ENCODE peak calls at places on chromosome 20, in six cellular contexts. One of them, this sample, is unnamed.
A peak's percentile ranks its signal among the peaks of the same experiment; 100 is the strongest.

GRCh38 chr20:8796088-8796665 is 272.7 kb upstream of the PLCB4 start:
- DNase-seq in KBM-7: no peak
- DNase-seq in ecto neural progenitor cell: no peak
- DNase-seq in HT1080: no peak
- DNase-seq in H7: no peak
- DNase-seq in stromal cell of bone marrow: peak; percentile 53
- DNase-seq in this sample: no peak

GRCh38 chr20:63005862-63006564 is 751 bp downstream of the BHLHE23 start:
- DNase-seq in KBM-7: no peak
- DNase-seq in ecto neural progenitor cell: no peak
- DNase-seq in HT1080: no peak
- DNase-seq in H7: peak; percentile 85
- DNase-seq in stromal cell of bone marrow: no peak
- DNase-seq in this sample: no peak

GRCh38 chr20:62132421-62132820 is 10.1 kb downstream of the LSM14B start:
- DNase-seq in KBM-7: no peak
- DNase-seq in ecto neural progenitor cell: no peak
- DNase-seq in HT1080: no peak
- DNase-seq in H7: no peak
- DNase-seq in stromal cell of bone marrow: no peak
- DNase-seq in this sample: no peak

GRCh38 chr20:7392551-7392950 is 547.7 kb downstream of the HAO1 start:
- DNase-seq in KBM-7: no peak
- DNase-seq in ecto neural progenitor cell: no peak
- DNase-seq in HT1080: peak; percentile 12
- DNase-seq in H7: no peak
- DNase-seq in stromal cell of bone marrow: no peak
- DNase-seq in this sample: no peak

GRCh38 chr20:64049060-64049886 is at the start of gene SOX18:
- DNase-seq in KBM-7: no peak
- DNase-seq in ecto neural progenitor cell: peak; percentile 65
- DNase-seq in HT1080: no peak
- DNase-seq in H7: peak; percentile 90
- DNase-seq in stromal cell of bone marrow: no peak
- DNase-seq in this sample: no peak

GRCh38 chr20:35122787-35123405 is 24.2 kb downstream of the EDEM2 start:
- DNase-seq in KBM-7: no peak
- DNase-seq in ecto neural progenitor cell: no peak
- DNase-seq in HT1080: no peak
- DNase-seq in H7: no peak
- DNase-seq in stromal cell of bone marrow: no peak
- DNase-seq in this sample: no peak

GRCh38 chr20:51375561-51375960 is 167.0 kb downstream of the NFATC2 start:
- DNase-seq in KBM-7: no peak
- DNase-seq in ecto neural progenitor cell: no peak
- DNase-seq in HT1080: no peak
- DNase-seq in H7: no peak
- DNase-seq in stromal cell of bone marrow: no peak
- DNase-seq in this sample: no peak

GRCh38 chr20:51385941-51386530 is 156.5 kb downstream of the NFATC2 start:
- DNase-seq in KBM-7: peak; percentile 45
- DNase-seq in ecto neural progenitor cell: peak; percentile 61
- DNase-seq in HT1080: peak; percentile 40
- DNase-seq in H7: peak; percentile 77
- DNase-seq in stromal cell of bone marrow: no peak
- DNase-seq in this sample: no peak

GRCh38 chr20:56418385-56418861 is 6.4 kb downstream of the CASS4 start:
- DNase-seq in KBM-7: peak; percentile 64
- DNase-seq in ecto neural progenitor cell: no peak
- DNase-seq in HT1080: no peak
- DNase-seq in H7: no peak
- DNase-seq in stromal cell of bone marrow: no peak
- DNase-seq in this sample: no peak